ENCODE peak calls at places on chromosomes 2 and 18, in six cellular contexts. One of them, this sample, is unnamed.

GRCh38 chr18:23881778-23882177 is 132.8 kb upstream of the TTC39C start:
- DNase-seq in lung: no peak
- DNase-seq in H9: no peak
- DNase-seq in upper lobe of right lung: no peak
- DNase-seq in heart right ventricle: no peak
- DNase-seq in left lung: no peak
- DNase-seq in this sample: no peak

GRCh38 chr2:18078206-18078605 is 199.7 kb downstream of the KCNS3 start:
- DNase-seq in lung: no peak
- DNase-seq in upper lobe of right lung: no peak
- DNase-seq in heart right ventricle: no peak
- DNase-seq in left lung: no peak
- DNase-seq in H9: no peak
- DNase-seq in this sample: no peak

GRCh38 chr2:113232730-113233129 is 46.0 kb downstream of the PAX8 start:
- DNase-seq in upper lobe of right lung: no peak
- DNase-seq in left lung: peak
- DNase-seq in heart right ventricle: no peak
- DNase-seq in lung: no peak
- DNase-seq in H9: no peak
- DNase-seq in this sample: no peak

GRCh38 chr2:120175000-120175581 is 48.1 kb downstream of the TMEM185B start:
- DNase-seq in heart right ventricle: no peak
- DNase-seq in H9: no peak
- DNase-seq in lung: no peak
- DNase-seq in upper lobe of right lung: no peak
- DNase-seq in left lung: no peak
- DNase-seq in this sample: no peak

GRCh38 chr2:163207706-163208370 is 369.3 kb upstream of the KCNH7 start:
- DNase-seq in H9: no peak
- DNase-seq in lung: no peak
- DNase-seq in heart right ventricle: no peak
- DNase-seq in upper lobe of right lung: no peak
- DNase-seq in left lung: no peak
- DNase-seq in this sample: no peak

GRCh38 chr2:130327703-130328527 is 14.8 kb upstream of the IMP4 start:
- DNase-seq in lung: no peak
- DNase-seq in left lung: no peak
- DNase-seq in upper lobe of right lung: no peak
- DNase-seq in heart right ventricle: no peak
- DNase-seq in H9: peak
- DNase-seq in this sample: no peak

GRCh38 chr2:230018153-230018552 is 50.6 kb downstream of the SLC16A14 start:
- DNase-seq in upper lobe of right lung: no peak
- DNase-seq in left lung: no peak
- DNase-seq in lung: no peak
- DNase-seq in heart right ventricle: no peak
- DNase-seq in H9: no peak
- DNase-seq in this sample: no peak

GRCh38 chr2:211132586-211132985 is 576.2 kb downstream of the CPS1 start:
- DNase-seq in lung: no peak
- DNase-seq in heart right ventricle: no peak
- DNase-seq in upper lobe of right lung: no peak
- DNase-seq in left lung: no peak
- DNase-seq in H9: no peak
- DNase-seq in this sample: no peak

GRCh38 chr2:175600024-175600831 is 401.8 kb downstream of the LNPK start:
- DNase-seq in heart right ventricle: no peak
- DNase-seq in left lung: no peak
- DNase-seq in lung: no peak
- DNase-seq in H9: no peak
- DNase-seq in upper lobe of right lung: no peak
- DNase-seq in this sample: no peak

GRCh38 chr18:60096428-60096827 is 196.6 kb downstream of the PMAIP1 start:
- DNase-seq in lung: no peak
- DNase-seq in upper lobe of right lung: no peak
- DNase-seq in left lung: no peak
- DNase-seq in heart right ventricle: no peak
- DNase-seq in H9: no peak
- DNase-seq in this sample: no peak

GRCh38 chr2:121902171-121902591 is 146.7 kb downstream of the TSN start:
- DNase-seq in lung: no peak
- DNase-seq in upper lobe of right lung: no peak
- DNase-seq in left lung: no peak
- DNase-seq in H9: peak
- DNase-seq in heart right ventricle: peak
- DNase-seq in this sample: no peak

GRCh38 chr18:67265464-67266245 is 250.9 kb downstream of the DSEL start:
- DNase-seq in H9: no peak
- DNase-seq in lung: no peak
- DNase-seq in heart right ventricle: no peak
- DNase-seq in upper lobe of right lung: no peak
- DNase-seq in left lung: no peak
- DNase-seq in this sample: no peak

GRCh38 chr2:12493031-12493513 is 223.7 kb upstream of the TRIB2 start:
- DNase-seq in heart right ventricle: peak
- DNase-seq in H9: no peak
- DNase-seq in upper lobe of right lung: no peak
- DNase-seq in left lung: no peak
- DNase-seq in lung: peak
- DNase-seq in this sample: no peak

GRCh38 chr18:62978251-62979049 is 263.1 kb downstream of the PHLPP1 start:
- DNase-seq in H9: no peak
- DNase-seq in heart right ventricle: no peak
- DNase-seq in lung: no peak
- DNase-seq in left lung: no peak
- DNase-seq in upper lobe of right lung: no peak
- DNase-seq in this sample: no peak
- H3K27ac ChIP-seq in H9: no peak
- H3K27ac ChIP-seq in heart right ventricle: no peak
- H3K27ac ChIP-seq in lung: no peak
- H3K27ac ChIP-seq in left lung: no peak
- H3K27ac ChIP-seq in upper lobe of right lung: no peak
- H3K27ac ChIP-seq in this sample: no peak

DNA sequence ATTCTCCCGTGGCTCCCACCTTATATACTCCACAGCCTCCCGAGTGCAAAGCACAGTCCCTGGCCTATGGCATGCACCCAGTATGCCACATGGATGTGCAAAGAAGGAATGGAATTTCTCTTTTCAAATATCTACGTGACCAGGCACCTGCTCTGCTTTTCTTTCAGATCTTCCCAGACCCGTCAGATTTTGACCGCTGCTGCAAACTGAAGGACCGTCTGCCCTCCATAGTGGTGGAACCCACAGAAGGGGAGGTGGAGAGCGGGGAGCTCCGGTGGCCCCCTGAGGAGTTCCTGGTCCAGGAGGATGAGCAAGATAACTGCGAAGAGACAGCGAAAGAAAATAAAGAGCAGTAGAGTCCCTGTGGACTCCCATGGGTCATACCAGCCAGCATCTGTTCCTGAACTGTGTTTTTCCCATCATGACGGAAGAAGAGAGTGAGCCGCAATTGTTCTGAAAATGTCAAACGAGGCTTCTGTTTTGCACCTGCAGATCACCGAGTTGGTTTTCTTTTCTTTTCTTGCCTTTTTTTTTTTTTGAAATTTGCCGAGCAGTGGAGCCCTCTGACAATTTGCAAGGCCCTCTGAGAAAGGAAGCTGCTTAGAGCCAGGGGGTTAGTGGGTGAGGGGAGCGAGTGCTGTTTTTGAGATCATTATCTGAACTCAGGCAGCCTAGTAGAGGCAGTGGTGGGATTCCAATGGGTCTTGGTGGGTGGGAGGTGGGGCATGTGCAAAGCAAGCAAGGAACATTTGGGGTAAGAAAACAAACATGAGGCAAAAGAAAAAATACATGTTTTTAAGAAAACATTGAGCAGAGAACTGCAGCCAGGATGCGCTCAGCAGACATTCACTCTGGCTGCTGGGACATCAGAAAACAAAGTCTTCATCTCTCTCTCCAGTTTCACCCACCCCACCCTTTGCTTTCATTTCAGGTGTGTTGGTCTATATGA is 26.2 kb downstream of the LBH start:
- DNase-seq in heart right ventricle: no peak
- DNase-seq in lung: no peak
- DNase-seq in H9: no peak
- DNase-seq in left lung: no peak
- DNase-seq in upper lobe of right lung: no peak
- DNase-seq in this sample: no peak
- H3K27ac ChIP-seq in heart right ventricle: no peak
- H3K27ac ChIP-seq in lung: no peak
- H3K27ac ChIP-seq in H9: no peak
- H3K27ac ChIP-seq in left lung: no peak
- H3K27ac ChIP-seq in upper lobe of right lung: no peak
- H3K27ac ChIP-seq in this sample: no peak

GRCh38 chr2:138514173-138514572 is 12.6 kb downstream of the SPOPL start:
- DNase-seq in lung: no peak
- DNase-seq in H9: no peak
- DNase-seq in heart right ventricle: no peak
- DNase-seq in left lung: no peak
- DNase-seq in upper lobe of right lung: no peak
- DNase-seq in this sample: no peak
- H3K27ac ChIP-seq in lung: no peak
- H3K27ac ChIP-seq in H9: no peak
- H3K27ac ChIP-seq in heart right ventricle: no peak
- H3K27ac ChIP-seq in left lung: no peak
- H3K27ac ChIP-seq in upper lobe of right lung: no peak
- H3K27ac ChIP-seq in this sample: no peak

GRCh38 chr2:236454076-236454475 is 115.5 kb upstream of the ACKR3 start:
- DNase-seq in lung: no peak
- DNase-seq in heart right ventricle: no peak
- DNase-seq in left lung: no peak
- DNase-seq in upper lobe of right lung: no peak
- DNase-seq in H9: no peak
- DNase-seq in this sample: no peak

GRCh38 chr2:236464140-236464539 is 105.5 kb upstream of the ACKR3 start:
- DNase-seq in lung: no peak
- DNase-seq in heart right ventricle: no peak
- DNase-seq in H9: no peak
- DNase-seq in left lung: no peak
- DNase-seq in upper lobe of right lung: no peak
- DNase-seq in this sample: no peak

DNA sequence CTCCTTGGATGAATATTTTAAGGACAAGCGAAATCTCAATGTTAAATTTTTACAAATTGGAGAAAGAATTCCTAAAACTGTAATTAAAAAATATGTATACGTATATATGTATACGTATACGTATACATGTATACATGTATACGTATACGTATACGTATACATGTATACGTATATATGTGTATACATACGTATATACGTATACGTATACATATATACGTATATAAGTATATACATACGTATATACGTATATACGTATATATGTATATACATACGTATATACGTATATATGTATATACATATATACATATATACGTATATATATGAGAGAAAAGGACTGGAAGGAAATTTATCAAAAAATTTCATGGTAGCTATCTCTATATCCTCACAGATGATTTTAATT is 110.2 kb upstream of the ACKR3 start:
- DNase-seq in upper lobe of right lung: no peak
- DNase-seq in H9: no peak
- DNase-seq in lung: no peak
- DNase-seq in left lung: no peak
- DNase-seq in heart right ventricle: no peak
- DNase-seq in this sample: no peak
- H3K27ac ChIP-seq in upper lobe of right lung: no peak
- H3K27ac ChIP-seq in H9: no peak
- H3K27ac ChIP-seq in lung: no peak
- H3K27ac ChIP-seq in left lung: no peak
- H3K27ac ChIP-seq in heart right ventricle: no peak
- H3K27ac ChIP-seq in this sample: no peak

DNA sequence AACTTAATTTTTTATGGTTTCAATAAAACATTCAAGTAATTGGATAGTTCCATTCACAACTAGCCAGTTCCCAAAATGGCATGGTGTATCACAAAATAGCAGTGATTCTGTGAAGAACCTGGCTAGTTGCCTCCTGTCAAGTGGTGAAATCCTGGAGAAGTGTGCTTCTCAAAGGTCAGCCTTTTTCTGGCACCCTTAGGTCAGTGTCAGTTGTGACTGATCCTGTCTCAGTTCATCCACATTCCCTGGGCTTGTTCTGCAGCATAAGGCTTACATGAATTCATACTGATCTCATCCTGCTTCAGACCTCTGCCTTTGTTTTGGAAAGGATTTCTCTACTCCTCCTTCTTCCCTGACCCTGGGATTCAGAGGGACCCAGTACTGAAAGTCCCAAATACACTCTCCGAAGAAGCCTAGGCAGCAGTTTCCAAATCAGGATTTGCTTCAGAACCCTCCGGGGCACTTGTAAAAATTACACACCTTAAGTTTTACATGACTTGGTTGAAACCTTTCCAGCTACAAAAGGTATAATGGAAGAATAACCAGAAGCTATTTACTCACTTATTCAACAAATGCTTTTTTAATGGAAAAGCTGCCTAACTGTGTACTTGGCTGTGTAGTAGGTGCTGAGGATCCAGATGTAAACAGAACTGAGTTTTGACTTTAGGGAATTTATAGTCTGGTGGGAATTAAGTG is 11.0 kb downstream of the MAP3K20 start:
- DNase-seq in H9: no peak
- DNase-seq in left lung: no peak
- DNase-seq in upper lobe of right lung: no peak
- DNase-seq in heart right ventricle: no peak
- DNase-seq in lung: no peak
- DNase-seq in this sample: no peak
- H3K27ac ChIP-seq in H9: no peak
- H3K27ac ChIP-seq in left lung: peak
- H3K27ac ChIP-seq in upper lobe of right lung: peak
- H3K27ac ChIP-seq in heart right ventricle: peak
- H3K27ac ChIP-seq in lung: peak
- H3K27ac ChIP-seq in this sample: peak

This sample was measured in right lobe of liver.